ENCODE peak calls at places on chromosomes 12 and 14, in eight cellular contexts. One of them, this sample, is unnamed.

GRCh38 chr14:105944632-105945610 is 418.5 kb downstream of the TMEM121 start:
- DNase-seq in Panc1: peak
- DNase-seq in HCT116: peak
- DNase-seq in HL-60: peak
- DNase-seq in stomach: peak
- DNase-seq in GM12892: peak
- DNase-seq in transverse colon: peak
- DNase-seq in esophagus muscularis mucosa: no peak
- DNase-seq in this sample: peak

GRCh38 chr14:68630081-68630571 is 162.7 kb downstream of the ZFP36L1 start:
- DNase-seq in Panc1: no peak
- DNase-seq in HCT116: no peak
- DNase-seq in HL-60: no peak
- DNase-seq in stomach: no peak
- DNase-seq in GM12892: no peak
- DNase-seq in transverse colon: no peak
- DNase-seq in esophagus muscularis mucosa: peak
- DNase-seq in this sample: no peak

GRCh38 chr12:48995061-48995879 is 3.9 kb downstream of the DDN start:
- DNase-seq in Panc1: peak
- DNase-seq in HCT116: peak
- DNase-seq in HL-60: peak
- DNase-seq in stomach: peak
- DNase-seq in GM12892: peak
- DNase-seq in transverse colon: peak
- DNase-seq in esophagus muscularis mucosa: peak
- DNase-seq in this sample: peak

GRCh38 chr14:75439989-75440388 is 12.2 kb downstream of the JDP2 start:
- DNase-seq in Panc1: no peak
- DNase-seq in HCT116: no peak
- DNase-seq in HL-60: no peak
- DNase-seq in stomach: no peak
- DNase-seq in GM12892: no peak
- DNase-seq in transverse colon: peak
- DNase-seq in esophagus muscularis mucosa: no peak
- DNase-seq in this sample: no peak

GRCh38 chr12:116916714-116917114 is 6.0 kb downstream of the FBXW8 start:
- DNase-seq in Panc1: no peak
- DNase-seq in HCT116: peak
- DNase-seq in HL-60: peak
- DNase-seq in stomach: peak
- DNase-seq in GM12892: no peak
- DNase-seq in transverse colon: peak
- DNase-seq in esophagus muscularis mucosa: no peak
- DNase-seq in this sample: peak

GRCh38 chr12:15706010-15706676 is 83.0 kb downstream of the EPS8 start:
- DNase-seq in Panc1: no peak
- DNase-seq in HCT116: no peak
- DNase-seq in HL-60: no peak
- DNase-seq in stomach: peak
- DNase-seq in GM12892: no peak
- DNase-seq in transverse colon: peak
- DNase-seq in esophagus muscularis mucosa: no peak
- DNase-seq in this sample: peak

GRCh38 chr12:117646595-117646994 is 285.2 kb upstream of the NOS1 start:
- DNase-seq in Panc1: no peak
- DNase-seq in HCT116: no peak
- DNase-seq in HL-60: no peak
- DNase-seq in stomach: no peak
- DNase-seq in GM12892: no peak
- DNase-seq in transverse colon: no peak
- DNase-seq in esophagus muscularis mucosa: no peak
- DNase-seq in this sample: peak

GRCh38 chr14:75422169-75422568 is 5.7 kb upstream of the JDP2 start:
- DNase-seq in Panc1: peak
- DNase-seq in HCT116: no peak
- DNase-seq in HL-60: no peak
- DNase-seq in stomach: no peak
- DNase-seq in GM12892: no peak
- DNase-seq in transverse colon: no peak
- DNase-seq in esophagus muscularis mucosa: no peak
- DNase-seq in this sample: no peak

GRCh38 chr12:76890407-76891143 is 11.8 kb upstream of the CSRP2 start:
- DNase-seq in Panc1: no peak
- DNase-seq in HCT116: peak
- DNase-seq in HL-60: no peak
- DNase-seq in stomach: no peak
- DNase-seq in GM12892: no peak
- DNase-seq in transverse colon: no peak
- DNase-seq in esophagus muscularis mucosa: no peak
- DNase-seq in this sample: no peak

GRCh38 chr12:69415471-69416275 is 54.5 kb upstream of the FRS2 start:
- DNase-seq in Panc1: no peak
- DNase-seq in HCT116: peak
- DNase-seq in HL-60: peak
- DNase-seq in stomach: peak
- DNase-seq in GM12892: no peak
- DNase-seq in transverse colon: peak
- DNase-seq in esophagus muscularis mucosa: no peak
- DNase-seq in this sample: peak

GRCh38 chr12:105382771-105383632 is 52.5 kb downstream of the C12orf75 start:
- DNase-seq in Panc1: peak
- DNase-seq in HCT116: peak
- DNase-seq in HL-60: peak
- DNase-seq in stomach: no peak
- DNase-seq in GM12892: peak
- DNase-seq in transverse colon: no peak
- DNase-seq in esophagus muscularis mucosa: peak
- DNase-seq in this sample: peak

GRCh38 chr12:83216230-83216629 is 529.5 kb downstream of the TMTC2 start:
- DNase-seq in Panc1: no peak
- DNase-seq in HCT116: no peak
- DNase-seq in HL-60: no peak
- DNase-seq in stomach: no peak
- DNase-seq in GM12892: no peak
- DNase-seq in transverse colon: no peak
- DNase-seq in esophagus muscularis mucosa: no peak
- DNase-seq in this sample: no peak

GRCh38 chr12:110846615-110847566 is at the start of gene CCDC63:
- DNase-seq in Panc1: no peak
- DNase-seq in HCT116: peak
- DNase-seq in HL-60: peak
- DNase-seq in stomach: peak
- DNase-seq in GM12892: peak
- DNase-seq in transverse colon: peak
- DNase-seq in esophagus muscularis mucosa: no peak
- DNase-seq in this sample: peak

GRCh38 chr12:31005256-31005943 is 68.3 kb upstream of the DDX11 start:
- DNase-seq in Panc1: no peak
- DNase-seq in HCT116: no peak
- DNase-seq in HL-60: no peak
- DNase-seq in stomach: no peak
- DNase-seq in GM12892: no peak
- DNase-seq in transverse colon: no peak
- DNase-seq in esophagus muscularis mucosa: no peak
- DNase-seq in this sample: no peak

GRCh38 chr14:98953544-98954346 is 318.3 kb downstream of the BCL11B start:
- DNase-seq in Panc1: no peak
- DNase-seq in HCT116: no peak
- DNase-seq in HL-60: peak
- DNase-seq in stomach: peak
- DNase-seq in GM12892: no peak
- DNase-seq in transverse colon: peak
- DNase-seq in esophagus muscularis mucosa: peak
- DNase-seq in this sample: no peak

GRCh38 chr12:113002155-113002554 is 23.8 kb downstream of the OAS2 start:
- DNase-seq in Panc1: no peak
- DNase-seq in HCT116: peak
- DNase-seq in HL-60: no peak
- DNase-seq in stomach: no peak
- DNase-seq in GM12892: no peak
- DNase-seq in transverse colon: no peak
- DNase-seq in esophagus muscularis mucosa: no peak
- DNase-seq in this sample: no peak

GRCh38 chr12:120851939-120852338 is 52.2 kb downstream of the SPPL3 start:
- DNase-seq in Panc1: no peak
- DNase-seq in HCT116: no peak
- DNase-seq in HL-60: no peak
- DNase-seq in stomach: no peak
- DNase-seq in GM12892: no peak
- DNase-seq in transverse colon: no peak
- DNase-seq in esophagus muscularis mucosa: no peak
- DNase-seq in this sample: no peak

GRCh38 chr12:120849765-120850164 is 54.4 kb downstream of the SPPL3 start:
- DNase-seq in Panc1: peak
- DNase-seq in HCT116: no peak
- DNase-seq in HL-60: no peak
- DNase-seq in stomach: no peak
- DNase-seq in GM12892: no peak
- DNase-seq in transverse colon: no peak
- DNase-seq in esophagus muscularis mucosa: no peak
- DNase-seq in this sample: no peak

GRCh38 chr12:120853188-120853587 is 51.0 kb downstream of the SPPL3 start:
- DNase-seq in Panc1: no peak
- DNase-seq in HCT116: no peak
- DNase-seq in HL-60: no peak
- DNase-seq in stomach: no peak
- DNase-seq in GM12892: no peak
- DNase-seq in transverse colon: no peak
- DNase-seq in esophagus muscularis mucosa: no peak
- DNase-seq in this sample: no peak

GRCh38 chr12:120854804-120855203 is 49.4 kb downstream of the SPPL3 start:
- DNase-seq in Panc1: no peak
- DNase-seq in HCT116: no peak
- DNase-seq in HL-60: no peak
- DNase-seq in stomach: no peak
- DNase-seq in GM12892: no peak
- DNase-seq in transverse colon: no peak
- DNase-seq in esophagus muscularis mucosa: no peak
- DNase-seq in this sample: no peak

DNA sequence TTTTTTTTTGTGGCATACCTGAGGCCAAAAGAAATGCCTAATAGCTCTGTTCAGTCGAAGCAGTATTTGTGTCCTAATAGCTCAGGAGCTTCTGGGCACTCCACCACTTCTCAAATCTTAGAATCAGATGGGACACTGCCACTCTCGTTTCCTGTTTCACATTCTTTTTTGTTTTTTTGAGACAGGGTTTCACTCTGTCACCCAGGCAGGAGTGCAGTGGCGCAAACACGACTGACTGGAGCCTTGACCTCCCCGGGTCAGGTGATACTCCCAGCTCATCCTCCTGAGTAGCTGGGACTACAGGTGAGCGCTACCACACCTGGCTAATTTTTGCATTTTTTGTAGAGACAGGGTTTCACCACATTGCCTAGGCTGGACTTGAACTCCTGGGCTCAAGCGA is 52.7 kb downstream of the SPPL3 start:
- DNase-seq in Panc1: no peak
- DNase-seq in HCT116: no peak
- DNase-seq in HL-60: no peak
- DNase-seq in stomach: no peak
- DNase-seq in GM12892: no peak
- DNase-seq in transverse colon: peak
- DNase-seq in esophagus muscularis mucosa: no peak
- DNase-seq in this sample: no peak
- TF ChIP-seq POLR2AphosphoS5 in Panc1: no peak
- TF ChIP-seq POLR2AphosphoS5 in HCT116: no peak
- TF ChIP-seq POLR2AphosphoS5 in HL-60: no peak
- TF ChIP-seq POLR2AphosphoS5 in stomach: no peak
- TF ChIP-seq POLR2AphosphoS5 in GM12892: no peak
- TF ChIP-seq POLR2AphosphoS5 in transverse colon: no peak
- TF ChIP-seq POLR2AphosphoS5 in esophagus muscularis mucosa: no peak
- TF ChIP-seq POLR2AphosphoS5 in this sample: no peak

DNA sequence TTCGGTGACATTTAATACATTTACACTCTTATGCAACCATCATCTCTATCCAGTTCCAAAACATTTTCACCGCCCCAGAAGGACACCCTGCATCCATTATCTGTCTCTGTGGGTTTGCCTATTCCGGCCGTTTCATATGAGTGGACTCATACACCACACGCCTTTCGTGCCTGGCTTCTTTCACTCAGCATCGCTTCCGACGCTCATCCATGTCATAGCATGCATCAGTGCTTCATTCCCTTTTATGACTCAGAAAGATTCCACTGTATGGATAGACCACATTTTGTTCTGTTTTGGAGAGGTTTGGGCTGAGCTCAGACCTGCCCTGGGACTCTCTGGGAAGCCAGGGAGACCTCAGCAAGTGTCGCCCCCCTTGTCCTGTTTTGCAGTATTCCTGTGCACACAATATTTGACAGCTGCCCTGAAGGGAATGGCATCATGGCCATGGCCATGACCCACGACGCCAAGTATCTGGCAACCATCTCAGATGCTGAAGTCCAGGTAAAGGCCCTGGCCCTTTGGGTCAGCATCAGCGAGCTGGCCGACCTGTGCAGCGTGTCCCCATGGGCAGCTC is 23.8 kb downstream of the CFAP251 start:
- DNase-seq in Panc1: no peak
- DNase-seq in HCT116: no peak
- DNase-seq in HL-60: no peak
- DNase-seq in stomach: no peak
- DNase-seq in GM12892: no peak
- DNase-seq in transverse colon: no peak
- DNase-seq in esophagus muscularis mucosa: no peak
- DNase-seq in this sample: no peak
- TF ChIP-seq POLR2AphosphoS5 in Panc1: no peak
- TF ChIP-seq POLR2AphosphoS5 in HCT116: no peak
- TF ChIP-seq POLR2AphosphoS5 in HL-60: no peak
- TF ChIP-seq POLR2AphosphoS5 in stomach: no peak
- TF ChIP-seq POLR2AphosphoS5 in GM12892: no peak
- TF ChIP-seq POLR2AphosphoS5 in transverse colon: no peak
- TF ChIP-seq POLR2AphosphoS5 in esophagus muscularis mucosa: no peak
- TF ChIP-seq POLR2AphosphoS5 in this sample: no peak

GRCh38 chr12:24948816-24949722 is at the start of gene BCAT1:
- DNase-seq in Panc1: no peak
- DNase-seq in HCT116: no peak
- DNase-seq in HL-60: peak
- DNase-seq in stomach: peak
- DNase-seq in GM12892: peak
- DNase-seq in transverse colon: peak
- DNase-seq in esophagus muscularis mucosa: no peak
- DNase-seq in this sample: peak
- TF ChIP-seq POLR2AphosphoS5 in Panc1: no peak
- TF ChIP-seq POLR2AphosphoS5 in HCT116: no peak
- TF ChIP-seq POLR2AphosphoS5 in HL-60: peak
- TF ChIP-seq POLR2AphosphoS5 in stomach: no peak
- TF ChIP-seq POLR2AphosphoS5 in GM12892: peak
- TF ChIP-seq POLR2AphosphoS5 in transverse colon: no peak
- TF ChIP-seq POLR2AphosphoS5 in esophagus muscularis mucosa: peak
- TF ChIP-seq POLR2AphosphoS5 in this sample: peak

DNA sequence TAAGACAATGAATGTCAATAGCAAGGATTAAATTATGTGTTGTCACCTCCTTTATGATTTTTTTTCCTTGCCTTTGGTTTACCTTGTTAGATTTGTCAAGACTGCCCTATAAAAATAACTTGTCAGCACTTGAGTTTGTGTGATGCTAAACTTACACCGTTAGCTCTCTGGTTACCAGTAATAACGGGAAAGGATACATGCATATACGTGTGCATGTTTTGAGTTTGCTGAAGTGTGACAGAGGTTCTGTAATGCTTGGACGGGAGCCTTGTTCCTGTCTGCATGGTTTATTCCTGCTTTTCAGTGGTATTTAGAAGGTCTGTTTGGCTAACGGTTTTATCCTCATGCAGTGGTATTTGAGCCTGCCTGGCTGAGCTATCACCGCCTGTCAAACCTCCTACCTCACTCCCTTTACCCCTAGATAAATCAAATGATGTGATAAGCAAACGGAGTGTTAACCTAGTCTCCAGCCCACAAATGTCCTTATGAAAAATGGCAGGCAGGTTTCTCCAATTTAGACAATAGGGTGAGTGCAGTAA is 305.6 kb downstream of the GALC start:
- DNase-seq in Panc1: no peak
- DNase-seq in HCT116: no peak
- DNase-seq in HL-60: no peak
- DNase-seq in stomach: no peak
- DNase-seq in GM12892: no peak
- DNase-seq in transverse colon: no peak
- DNase-seq in esophagus muscularis mucosa: peak
- DNase-seq in this sample: no peak
- TF ChIP-seq POLR2AphosphoS5 in Panc1: no peak
- TF ChIP-seq POLR2AphosphoS5 in HCT116: no peak
- TF ChIP-seq POLR2AphosphoS5 in HL-60: no peak
- TF ChIP-seq POLR2AphosphoS5 in stomach: no peak
- TF ChIP-seq POLR2AphosphoS5 in GM12892: no peak
- TF ChIP-seq POLR2AphosphoS5 in transverse colon: peak
- TF ChIP-seq POLR2AphosphoS5 in esophagus muscularis mucosa: no peak
- TF ChIP-seq POLR2AphosphoS5 in this sample: no peak